ENCODE peak calls at places on chromosomes 4 and X, in six cellular contexts. F is IMR-90, B is neuronal stem cell, P is H9, X is mesendoderm, Q is H1. J is an unnamed sample.
A peak's percentile ranks its signal among the peaks of the same experiment; 100 is the strongest.

GRCh38 chrX:115958687-115959359 is 211.7 kb upstream of the AGTR2 start:
- DNase-seq in Q (no peak), B (no peak), X (peak; percentile 35), P (peak; percentile 29), F (no peak), J (no peak)

GRCh38 chr4:49217492-49217891 is 231.4 kb downstream of the CWH43 start:
- DNase-seq in X (no peak), P (no peak), B (no peak), Q (no peak), F (no peak), J (no peak)

GRCh38 chrX:73913580-73913979 is 350.6 kb downstream of the CHIC1 start:
- DNase-seq in B (no peak), F (peak; percentile 43), Q (no peak), P (no peak), X (no peak), J (no peak)

GRCh38 chrX:153032397-153033118 is 23.7 kb upstream of the PNMA3 start:
- DNase-seq in Q (peak; percentile 87), X (peak; percentile 57), B (peak; percentile 32), P (peak; percentile 68), F (peak; percentile 18), J (peak; percentile 26)

GRCh38 chrX:149267878-149268813 is 237.0 kb downstream of the IDS start:
- DNase-seq in X (no peak), B (no peak), F (no peak), Q (no peak), P (no peak), J (no peak)

GRCh38 chrX:72216973-72217372 is 21.9 kb downstream of the ERCC6L start:
- DNase-seq in X (no peak), B (no peak), P (no peak), F (no peak), Q (no peak), J (no peak)

GRCh38 chr4:109125084-109125483 is 177.4 kb downstream of the COL25A1 start:
- DNase-seq in X (peak; percentile 95), Q (no peak), B (no peak), F (no peak), P (no peak), J (no peak)

GRCh38 chr4:1384675-1385372 is 21.4 kb downstream of the NKX1-1 start:
- DNase-seq in P (no peak), Q (no peak), B (no peak), F (no peak), X (no peak), J (no peak)

GRCh38 chr4:95798727-95799126 is 41.2 kb upstream of the PDHA2 start:
- DNase-seq in X (peak; percentile 88), P (peak; percentile 38), B (no peak), Q (no peak), F (no peak), J (no peak)

GRCh38 chr4:173666-174314 is 49.5 kb downstream of the ZNF718 start:
- DNase-seq in X (peak; percentile 31), P (no peak), Q (no peak), B (no peak), F (no peak), J (peak; percentile 19)

GRCh38 chr4:2788101-2788500 is 4.8 kb upstream of the SH3BP2 start:
- DNase-seq in P (no peak), X (no peak), F (no peak), Q (no peak), B (no peak), J (no peak)

GRCh38 chr4:18954538-18954937 is 933.0 kb upstream of the LCORL start:
- DNase-seq in X (no peak), F (no peak), Q (no peak), P (no peak), B (no peak), J (no peak)

GRCh38 chr4:27141530-27141929 is 280.9 kb downstream of the STIM2 start:
- DNase-seq in X (no peak), P (no peak), F (no peak), Q (no peak), B (no peak), J (peak; percentile 50)

GRCh38 chr4:76896731-76897521 is 1.0 kb downstream of the SOWAHB start:
- DNase-seq in P (peak; percentile 62), B (peak; percentile 40), Q (no peak), F (peak; percentile 18), X (peak; percentile 74), J (peak; percentile 50)

GRCh38 chr4:27184508-27185155 is 324.0 kb downstream of the STIM2 start:
- DNase-seq in B (no peak), X (no peak), F (no peak), P (no peak), Q (no peak), J (no peak)

GRCh38 chr4:721261-722171 is 15.9 kb downstream of the PCGF3 start:
- DNase-seq in P (no peak), X (no peak), B (no peak), Q (no peak), F (no peak), J (no peak)

GRCh38 chr4:150264595-150265141 is 186.4 kb downstream of the DCLK2 start:
- DNase-seq in X (no peak), P (no peak), F (no peak), B (no peak), Q (no peak), J (no peak)

GRCh38 chrX:44384688-44385338 is 41.3 kb upstream of the EFHC2 start:
- DNase-seq in P (no peak), F (no peak), B (no peak), Q (no peak), X (no peak), J (peak; percentile 12)

GRCh38 chr4:13302876-13303275 is 181.3 kb downstream of the RAB28 start:
- DNase-seq in F (no peak), X (no peak), P (no peak), B (no peak), Q (no peak), J (no peak)

GRCh38 chr4:2352171-2352570 is 66.3 kb downstream of the ZFYVE28 start:
- DNase-seq in P (peak; percentile 16), B (no peak), X (no peak), Q (peak; percentile 33), F (no peak), J (no peak)

GRCh38 chrX:9494806-9495205 is 29.9 kb downstream of the TBL1X start:
- DNase-seq in Q (no peak), B (no peak), X (peak; percentile 22), F (peak; percentile 41), P (no peak), J (peak; percentile 14)

GRCh38 chr4:152678841-152679240 is 956 bp downstream of the TMEM154 start:
- DNase-seq in Q (no peak), P (no peak), B (no peak), X (peak; percentile 85), F (no peak), J (no peak)

GRCh38 chr4:152676052-152676854 is 3.5 kb downstream of the TMEM154 start:
- DNase-seq in B (no peak), X (no peak), Q (no peak), P (no peak), F (no peak), J (no peak)

GRCh38 chr4:152682143-152682542 is 2.3 kb upstream of the TMEM154 start:
- DNase-seq in Q (no peak), P (no peak), X (peak; percentile 37), F (no peak), B (no peak), J (no peak)

GRCh38 chr4:152680988-152681731 is 1.4 kb upstream of the TMEM154 start:
- DNase-seq in X (peak; percentile 93), B (no peak), P (no peak), F (peak; percentile 59), Q (no peak), J (no peak)

GRCh38 chr4:152679414-152680281 is at the start of gene TMEM154:
- DNase-seq in Q (peak; percentile 77), P (peak; percentile 71), B (peak; percentile 41), X (peak; percentile 97), F (peak; percentile 53), J (peak; percentile 73)
- H2BK120ac ChIP-seq in Q (peak within 1 kb of the TSS; percentile 24), P (no peak within 1 kb of the TSS), B (no peak within 1 kb of the TSS), X (peak within 1 kb of the TSS; percentile 65), F (peak within 1 kb of the TSS; percentile 5), J (peak within 1 kb of the TSS; percentile 67)

DNA sequence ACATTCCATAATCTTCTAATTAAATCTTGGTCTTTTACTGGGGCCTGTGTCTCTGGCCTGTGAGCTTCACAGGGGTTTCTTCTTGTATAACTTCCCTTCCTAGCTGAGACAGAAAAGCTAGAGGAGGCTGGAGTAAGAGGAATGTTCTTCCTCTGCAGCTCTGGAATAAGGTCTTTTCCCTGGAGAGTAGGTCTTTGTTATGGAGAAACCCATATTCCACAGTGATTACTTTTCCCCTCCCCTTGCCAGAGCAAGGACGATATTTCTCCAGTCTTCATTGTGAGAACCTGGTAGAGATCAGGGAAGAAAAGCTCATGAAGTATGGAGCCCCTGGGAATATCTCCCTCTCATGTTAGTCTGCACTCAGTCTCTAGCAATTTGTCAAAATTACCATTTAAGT is 18.8 kb upstream of the GLRB start:
- DNase-seq in B (no peak), F (no peak), X (peak; percentile 29), P (no peak), Q (no peak), J (no peak)
- H2AK5ac ChIP-seq in B (no peak overlapping the region), F (no peak overlapping the region), X (no peak overlapping the region), P (no peak overlapping the region), Q (no peak overlapping the region), J (no peak overlapping the region)

GRCh38 chr4:86034616-86035015 is 325.2 kb downstream of the MAPK10 start:
- DNase-seq in X (no peak), B (no peak), P (no peak), F (no peak), Q (no peak), J (peak; percentile 56)

GRCh38 chr4:86035688-86036087 is 324.2 kb downstream of the MAPK10 start:
- DNase-seq in P (no peak), X (no peak), F (peak; percentile 80), B (no peak), Q (no peak), J (peak; percentile 74)

GRCh38 chr4:86032476-86033022 is 327.3 kb downstream of the MAPK10 start:
- DNase-seq in F (peak; percentile 83), B (no peak), Q (no peak), X (no peak), P (no peak), J (peak; percentile 93)

GRCh38 chr4:86033171-86033570 is 326.7 kb downstream of the MAPK10 start:
- DNase-seq in F (peak; percentile 41), Q (no peak), P (no peak), X (no peak), B (no peak), J (no peak)

DNA sequence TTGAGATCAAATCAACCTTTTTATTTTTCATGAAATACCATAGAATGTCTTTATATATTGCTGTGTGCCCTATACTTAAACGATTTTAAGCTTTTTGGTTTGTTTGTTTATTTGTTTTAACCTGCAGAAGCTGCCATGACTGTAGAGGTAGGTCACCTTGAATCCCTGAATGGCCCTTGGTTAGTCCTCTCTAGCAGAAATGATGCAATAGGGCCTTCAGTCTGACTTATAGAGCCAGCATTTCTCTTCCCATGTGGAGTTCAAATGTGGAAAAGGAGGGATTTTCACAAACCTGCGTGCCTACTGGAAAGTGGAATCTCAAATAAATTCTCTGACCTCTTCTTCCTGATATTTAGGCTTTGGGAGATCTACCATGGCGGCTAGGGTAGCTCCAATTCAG is 327.9 kb downstream of the MAPK10 start:
- DNase-seq in F (no peak), P (no peak), Q (no peak), B (no peak), X (no peak), J (peak; percentile 11)
- H2BK120ac ChIP-seq in F (peak overlapping the region; percentile 52), P (no peak overlapping the region), Q (no peak overlapping the region), B (no peak overlapping the region), X (no peak overlapping the region), J (peak overlapping the region; percentile 47)

DNA sequence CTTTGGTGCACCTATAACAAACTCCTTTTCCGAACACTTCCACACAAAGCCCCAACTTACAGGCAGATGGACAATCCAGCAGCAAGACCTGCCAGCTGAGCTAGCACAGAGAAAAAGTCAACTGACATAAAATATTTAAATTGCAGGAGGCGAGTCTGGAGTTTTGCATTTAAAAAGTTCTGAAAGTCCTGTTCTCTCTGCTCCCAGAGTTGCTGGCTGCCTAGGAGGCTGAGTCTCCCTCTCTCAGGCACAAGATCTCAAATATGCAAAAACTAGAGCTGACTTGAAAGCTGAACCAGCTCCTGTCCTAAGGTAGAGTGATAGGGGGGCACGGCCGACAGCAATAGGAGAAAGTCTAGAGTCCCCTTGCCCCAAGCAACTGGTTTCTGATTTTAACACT is 1.1 kb downstream of the LDB2 start:
- DNase-seq in P (no peak), B (no peak), F (peak; percentile 30), X (peak; percentile 58), Q (no peak), J (no peak)
- H2AK5ac ChIP-seq in P (no peak overlapping the region), B (no peak overlapping the region), F (no peak overlapping the region), X (no peak overlapping the region), Q (no peak overlapping the region), J (no peak overlapping the region)